ENCODE peak calls at places on chromosomes 6 and 20, in four cellular contexts. Z, K, I and V are unnamed samples.

GRCh38 chr6:112243861-112244415 is 10.4 kb downstream of the LAMA4 start:
- DNase-seq in I (no peak), Z (no peak), K (no peak), V (no peak)

GRCh38 chr20:23658989-23659609 is 21.3 kb upstream of the CST3 start:
- DNase-seq in Z (no peak), I (no peak), K (no peak), V (no peak)

GRCh38 chr6:37695273-37695672 is 2.4 kb downstream of the MDGA1 start:
- DNase-seq in I (no peak), Z (no peak), K (no peak), V (no peak)

GRCh38 chr20:19241440-19241839 is 29.0 kb downstream of the SLC24A3 start:
- DNase-seq in Z (no peak), I (peak; percentile 13), K (no peak), V (no peak)

GRCh38 chr20:16548073-16548672 is 25.1 kb downstream of the KIF16B start:
- DNase-seq in I (no peak), Z (no peak), K (no peak), V (no peak)

GRCh38 chr6:11459002-11459658 is 78.4 kb upstream of the TMEM170B start:
- DNase-seq in Z (no peak), I (no peak), K (no peak), V (no peak)

GRCh38 chr6:142373268-142374089 is 71.7 kb downstream of the ADGRG6 start:
- DNase-seq in Z (no peak), K (peak; percentile 64), I (no peak), V (no peak)

GRCh38 chr6:11392778-11393507 is 144.6 kb upstream of the TMEM170B start:
- DNase-seq in Z (peak; percentile 79), I (no peak), K (peak; percentile 80), V (no peak)

GRCh38 chr20:63064310-63064709 is 57.5 kb upstream of the BHLHE23 start:
- DNase-seq in I (peak; percentile 45), Z (no peak), K (no peak), V (no peak)

GRCh38 chr20:62742979-62743776 is 34.5 kb downstream of the NTSR1 start:
- DNase-seq in K (no peak), Z (no peak), I (no peak), V (no peak)

GRCh38 chr6:3962897-3963296 is 113.7 kb downstream of the FAM50B start:
- DNase-seq in Z (no peak), K (peak; percentile 49), I (no peak), V (no peak)

GRCh38 chr20:57600324-57601210 is 19.7 kb downstream of the ZBP1 start:
- DNase-seq in I (no peak), Z (no peak), K (peak; percentile 23), V (no peak)

GRCh38 chr6:123965894-123966293 is 162.2 kb downstream of the NKAIN2 start:
- DNase-seq in Z (peak; percentile 1), I (no peak), K (peak; percentile 7), V (no peak)

GRCh38 chr20:1108437-1108920 is 9.9 kb upstream of the PSMF1 start:
- DNase-seq in K (peak; percentile 61), Z (peak; percentile 73), I (peak; percentile 82), V (peak; percentile 29)

GRCh38 chr20:58692579-58693225 is at the start of gene NPEPL1:
- DNase-seq in Z (no peak), I (peak; percentile 70), K (peak; percentile 78), V (peak; percentile 71)

GRCh38 chr6:158536084-158536890 is 23.6 kb upstream of the TMEM181 start:
- DNase-seq in K (peak; percentile 59), Z (peak; percentile 90), I (peak; percentile 92), V (peak; percentile 88)

GRCh38 chr20:62741701-62742491 is 33.3 kb downstream of the NTSR1 start:
- DNase-seq in Z (no peak), I (no peak), K (no peak), V (peak; percentile 7)

GRCh38 chr20:60228255-60228654 is 270.0 kb downstream of the CDH26 start:
- DNase-seq in Z (no peak), K (no peak), I (no peak), V (no peak)

GRCh38 chr6:692356-692851 is 535 bp downstream of the EXOC2 start:
- DNase-seq in K (peak; percentile 51), Z (peak; percentile 72), I (peak; percentile 86), V (peak; percentile 15)

GRCh38 chr6:135094403-135094821 is 39.8 kb upstream of the HBS1L start:
- DNase-seq in K (no peak), I (no peak), Z (no peak), V (no peak)

GRCh38 chr6:158672726-158673125 is 22.9 kb downstream of the SYTL3 start:
- DNase-seq in K (no peak), I (no peak), Z (no peak), V (no peak)

GRCh38 chr20:23257848-23258746 is 92.5 kb upstream of the NXT1 start:
- DNase-seq in K (no peak), Z (peak; percentile 20), I (peak; percentile 28), V (no peak)

GRCh38 chr20:60294627-60295026 is 336.4 kb downstream of the CDH26 start:
- DNase-seq in I (no peak), Z (no peak), K (no peak), V (no peak)

GRCh38 chr6:127464161-127464880 is 5.1 kb upstream of the KIAA0408 start:
- DNase-seq in K (no peak), I (no peak), Z (no peak), V (no peak)

GRCh38 chr6:70103798-70104197 is 199.1 kb downstream of the COL9A1 start:
- DNase-seq in Z (no peak), I (no peak), K (peak; percentile 2), V (no peak)

GRCh38 chr6:251920-252319 is 40.4 kb upstream of the DUSP22 start:
- DNase-seq in Z (no peak), K (no peak), I (no peak), V (no peak)

GRCh38 chr6:169339731-169340314 is 86.2 kb upstream of the THBS2 start:
- DNase-seq in Z (no peak), K (no peak), I (no peak), V (no peak)

GRCh38 chr6:169340395-169340794 is 86.7 kb upstream of the THBS2 start:
- DNase-seq in Z (peak; percentile 31), K (peak; percentile 38), I (no peak), V (no peak)

GRCh38 chr6:169342655-169343054 is 89.0 kb upstream of the THBS2 start:
- DNase-seq in K (no peak), Z (no peak), I (no peak), V (no peak)

GRCh38 chr6:169341065-169341464 is 87.4 kb upstream of the THBS2 start:
- DNase-seq in K (no peak), Z (no peak), I (no peak), V (no peak)

DNA sequence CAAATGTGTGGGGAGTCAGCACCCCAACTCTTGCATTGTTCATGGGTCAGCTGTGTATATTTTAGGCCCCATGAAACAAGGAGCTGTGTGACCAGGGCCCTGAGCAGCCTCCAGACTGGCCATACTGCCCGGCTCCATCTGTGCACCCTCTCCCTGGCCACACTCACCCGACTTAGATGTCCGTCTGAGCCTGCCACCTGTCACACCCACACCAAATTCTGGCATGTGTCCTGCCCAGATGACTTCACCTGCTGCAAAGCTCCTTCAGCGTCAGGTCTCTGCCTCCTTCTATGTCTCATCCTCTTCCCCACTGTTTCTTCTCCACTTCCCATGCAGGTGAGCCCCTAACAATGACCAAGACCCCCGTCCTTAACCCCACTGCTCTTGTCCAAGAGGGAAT is 88.1 kb upstream of the THBS2 start:
- DNase-seq in I (no peak), K (no peak), Z (no peak), V (no peak)
- H3K27ac ChIP-seq in I (no peak overlapping the region), K (no peak overlapping the region), Z (no peak overlapping the region), V (no peak overlapping the region)

GRCh38 chr6:24595910-24596525 is 50.0 kb downstream of the KIAA0319 start:
- DNase-seq in Z (no peak), K (no peak), I (no peak), V (no peak)
- TF ChIP-seq EP300 in Z (no peak), K (no peak), I (no peak), V (no peak)

DNA sequence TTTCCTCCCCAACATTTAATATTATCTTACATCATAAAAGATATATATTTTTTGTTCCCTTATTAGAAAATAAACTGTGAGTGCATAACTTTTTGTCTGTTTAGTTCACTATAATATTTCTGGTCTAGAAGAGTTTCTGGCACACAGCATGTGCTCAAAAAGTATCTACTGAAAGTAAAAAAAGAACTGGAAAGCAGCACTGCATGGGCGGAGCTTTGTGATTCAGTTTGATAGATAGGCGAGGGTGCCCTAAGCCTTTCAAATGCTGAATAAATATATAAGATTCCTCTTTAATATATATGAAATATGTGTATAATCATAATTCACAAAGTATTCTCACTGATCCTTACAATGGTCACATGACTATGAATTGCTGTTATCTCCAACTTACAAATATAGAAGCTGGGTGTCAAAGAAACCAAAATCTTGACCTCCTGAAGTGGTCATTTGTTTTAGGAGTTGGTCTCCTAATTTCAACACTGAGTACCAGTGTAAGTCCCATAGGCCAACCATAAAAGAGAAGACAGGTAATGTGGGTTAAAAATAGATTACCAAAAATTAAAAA is 50.8 kb downstream of the OR2B2 start:
- DNase-seq in Z (no peak), I (no peak), K (no peak), V (no peak)
- H3K27ac ChIP-seq in Z (no peak overlapping the region), I (no peak overlapping the region), K (no peak overlapping the region), V (no peak overlapping the region)

GRCh38 chr20:50374541-50375078 is 135.6 kb upstream of the PTPN1 start:
- DNase-seq in K (no peak), Z (no peak), I (no peak), V (no peak)

GRCh38 chr20:50370036-50370566 is 140.1 kb upstream of the PTPN1 start:
- DNase-seq in I (no peak), Z (no peak), K (no peak), V (no peak)

GRCh38 chr20:50373674-50374286 is 136.4 kb upstream of the PTPN1 start:
- DNase-seq in I (no peak), K (peak; percentile 60), Z (no peak), V (no peak)

GRCh38 chr20:50371878-50372769 is 138.1 kb upstream of the PTPN1 start:
- DNase-seq in K (no peak), I (no peak), Z (no peak), V (no peak)

DNA sequence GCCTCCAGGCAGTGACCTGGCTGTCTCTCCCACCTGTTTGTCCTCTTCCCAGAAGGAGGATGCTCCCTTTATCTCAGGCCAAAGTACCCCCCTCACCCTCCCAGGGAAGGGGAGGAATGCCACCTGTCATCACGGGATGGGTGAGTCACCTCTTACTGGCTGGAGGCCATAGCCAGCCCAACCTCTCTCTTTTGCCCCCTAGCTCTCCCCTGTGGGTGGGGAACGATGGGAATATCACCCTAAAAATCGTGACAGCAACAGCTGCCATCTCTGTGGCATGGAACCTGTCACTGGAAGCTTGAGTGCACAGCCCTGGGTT is 137.5 kb upstream of the PTPN1 start:
- DNase-seq in Z (no peak), I (no peak), K (peak; percentile 66), V (no peak)
- TF ChIP-seq EP300 in Z (no peak), I (no peak), K (peak; percentile 68), V (no peak)

DNA sequence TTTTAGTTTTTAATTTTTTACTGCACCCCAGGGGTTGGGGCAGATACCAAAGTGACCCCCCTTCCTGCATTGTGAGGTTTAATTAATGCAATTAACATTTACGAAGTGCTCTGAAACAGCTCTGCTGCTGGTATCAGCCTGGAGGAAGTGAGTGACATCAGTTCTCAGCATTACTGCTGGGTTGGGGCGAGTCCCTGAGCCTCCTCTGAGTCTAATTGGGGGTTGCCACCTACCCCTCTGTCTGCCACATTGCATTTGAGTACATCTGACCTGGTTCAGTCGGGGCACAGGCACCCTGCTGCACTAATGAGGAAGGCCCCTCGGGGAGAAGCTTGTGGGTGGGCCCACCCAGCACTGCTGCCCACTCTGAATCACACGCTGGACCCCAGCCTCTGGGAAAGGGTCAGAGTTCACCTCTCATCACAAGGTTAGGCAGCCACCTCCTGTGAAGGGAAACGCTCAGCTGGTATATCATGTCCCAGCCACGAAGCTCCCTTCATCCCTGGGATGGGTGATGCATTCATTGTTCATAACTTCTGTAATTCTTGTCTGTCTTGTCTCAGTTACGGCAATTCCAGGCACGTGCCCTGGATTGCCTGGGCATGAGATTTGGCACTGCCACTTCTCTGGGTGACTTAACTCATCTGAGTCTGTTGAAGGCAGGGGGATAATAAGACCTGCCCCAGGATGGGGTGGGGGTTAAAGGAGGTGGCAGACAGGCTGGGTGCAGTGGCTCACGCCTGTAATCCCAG is 13.2 kb downstream of the DNMT3B start:
- DNase-seq in I (no peak), K (no peak), Z (no peak), V (no peak)
- H3K27ac ChIP-seq in I (no peak overlapping the region), K (peak overlapping the region; percentile 82), Z (no peak overlapping the region), V (no peak overlapping the region)